ENCODE peak calls at places on chromosomes 2 and 18, in four cellular contexts. S, P, Y and L are unnamed samples.

GRCh38 chr2:143581989-143582719 is 452.9 kb downstream of the ARHGAP15 start:
- DNase-seq in S (no peak), P (no peak), Y (peak), L (no peak)

GRCh38 chr2:134402385-134402784 is 148.5 kb downstream of the MGAT5 start:
- DNase-seq in Y (peak), S (no peak), P (peak), L (no peak)

GRCh38 chr2:71944183-71944550 is 203.5 kb downstream of the CYP26B1 start:
- DNase-seq in Y (no peak), P (no peak), S (no peak), L (no peak)

GRCh38 chr2:69965756-69966447 is 4.5 kb upstream of the ASPRV1 start:
- DNase-seq in P (no peak), Y (no peak), S (no peak), L (no peak)

GRCh38 chr2:211864328-211864727 is 674.3 kb downstream of the ERBB4 start:
- DNase-seq in S (no peak), Y (no peak), P (no peak), L (no peak)

GRCh38 chr18:76450912-76451421 is 44.1 kb downstream of the ZNF516 start:
- DNase-seq in S (no peak), Y (no peak), P (peak), L (no peak)

GRCh38 chr18:46366211-46366610 is 262.0 kb downstream of the HAUS1 start:
- DNase-seq in S (no peak), Y (no peak), P (no peak), L (no peak)

GRCh38 chr2:41344529-41344928 is 703.3 kb upstream of the PKDCC start:
- DNase-seq in Y (no peak), S (no peak), P (no peak), L (no peak)

GRCh38 chr2:232870002-232870765 is at the start of gene SNORC:
- DNase-seq in P (peak), Y (no peak), S (no peak), L (no peak)

GRCh38 chr2:44713170-44713569 is 228.3 kb upstream of the SIX3 start:
- DNase-seq in P (no peak), S (no peak), Y (no peak), L (no peak)

GRCh38 chr2:233912799-233913423 is 4.3 kb upstream of the TRPM8 start:
- DNase-seq in S (no peak), P (no peak), Y (no peak), L (no peak)

GRCh38 chr18:79259218-79259617 is 136.5 kb upstream of the NFATC1 start:
- DNase-seq in S (no peak), P (no peak), Y (no peak), L (no peak)

GRCh38 chr2:27212626-27213471 is 781 bp upstream of the SLC5A6 start:
- DNase-seq in S (no peak), P (peak), Y (no peak), L (peak)

GRCh38 chr2:82525744-82526143 is 1933.3 kb downstream of the SUCLG1 start:
- DNase-seq in Y (no peak), S (no peak), P (no peak), L (no peak)

GRCh38 chr2:191382801-191383200 is 137.6 kb downstream of the MYO1B start:
- DNase-seq in S (peak), Y (no peak), P (no peak), L (no peak)

GRCh38 chr18:72409923-72410322 is 134.2 kb downstream of the CBLN2 start:
- DNase-seq in P (peak), S (no peak), Y (no peak), L (no peak)

GRCh38 chr2:82790277-82791021 is 1668.6 kb downstream of the SUCLG1 start:
- DNase-seq in S (no peak), Y (no peak), P (no peak), L (no peak)

GRCh38 chr2:202025816-202026215 is 7.8 kb upstream of the FZD7 start:
- DNase-seq in Y (no peak), S (no peak), P (no peak), L (no peak)

GRCh38 chr2:174798801-174799200 is 34.5 kb upstream of the CHRNA1 start:
- DNase-seq in P (no peak), S (no peak), Y (no peak), L (no peak)

GRCh38 chr2:61220768-61221167 is 58.8 kb downstream of the C2orf74 start:
- DNase-seq in Y (no peak), S (no peak), P (peak), L (no peak)

GRCh38 chr2:20049631-20050030 is 1.8 kb downstream of the LAPTM4A start:
- DNase-seq in Y (no peak), S (no peak), P (peak), L (no peak)

GRCh38 chr18:6920099-6920955 is 190.8 kb downstream of the ARHGAP28 start:
- DNase-seq in S (no peak), P (peak), Y (peak), L (no peak)